ENCODE peak calls at places on chromosomes 5 and 9, in four cellular contexts. I is effector memory CD8-positive, alpha-beta T cell; X is Caco-2; O is activated effector memory CD4-positive, alpha-beta T cell treated with anti-CD3 and anti-CD28 coated beads, Interleukin-2, amount 50 U/mL, for 16 hours. S is an unnamed sample.

GRCh38 chr5:158384535-158385421 is 525.8 kb upstream of the CLINT1 start:
- DNase-seq in I (no peak), X (no peak), O (no peak), S (no peak)

GRCh38 chr5:179186801-179187200 is 126.6 kb downstream of the ZNF354C start:
- DNase-seq in I (no peak), X (no peak), O (no peak), S (no peak)

GRCh38 chr9:130189840-130190239 is 17.6 kb downstream of the NCS1 start:
- DNase-seq in I (no peak), X (no peak), O (no peak), S (no peak)

GRCh38 chr9:88310310-88310980 is 77.8 kb upstream of the SPIN1 start:
- DNase-seq in I (no peak), X (no peak), O (no peak), S (peak)

GRCh38 chr9:126428524-126429175 is 102.0 kb downstream of the MVB12B start:
- DNase-seq in I (no peak), X (no peak), O (no peak), S (no peak)

GRCh38 chr5:52864884-52865283 is 77.2 kb downstream of the ITGA1 start:
- DNase-seq in I (no peak), X (peak), O (no peak), S (no peak)

GRCh38 chr9:126230692-126231091 is 95.9 kb upstream of the MVB12B start:
- DNase-seq in I (no peak), X (no peak), O (no peak), S (no peak)

GRCh38 chr9:22117511-22118388 is 108.6 kb upstream of the CDKN2B start:
- DNase-seq in I (no peak), X (no peak), O (no peak), S (no peak)

GRCh38 chr5:58294598-58295298 is 165.1 kb downstream of the PLK2 start:
- DNase-seq in I (no peak), X (no peak), O (no peak), S (no peak)

GRCh38 chr9:129176786-129177442 is 1.1 kb downstream of the IER5L start:
- DNase-seq in I (peak), X (peak), O (no peak), S (no peak)

GRCh38 chr9:115164511-115164974 is 46.6 kb upstream of the TNC start:
- DNase-seq in I (no peak), X (no peak), O (no peak), S (no peak)

GRCh38 chr5:6322163-6322713 is 56.1 kb downstream of the MED10 start:
- DNase-seq in I (no peak), X (no peak), O (no peak), S (no peak)

GRCh38 chr5:81783401-81783800 is 32.5 kb upstream of the SSBP2 start:
- DNase-seq in I (no peak), X (no peak), O (no peak), S (no peak)

GRCh38 chr9:34252670-34253459 is 74.0 kb downstream of the UBAP1 start:
- DNase-seq in I (peak), X (peak), O (peak), S (peak)

GRCh38 chr5:125612356-125613149 is 810.7 kb upstream of the GRAMD2B start:
- DNase-seq in I (no peak), X (no peak), O (no peak), S (no peak)

GRCh38 chr9:33813712-33814641 is 3.0 kb upstream of the UBE2R2 start:
- DNase-seq in I (no peak), X (peak), O (no peak), S (no peak)

GRCh38 chr9:116157436-116158138 is 4.0 kb downstream of the PAPPA start:
- DNase-seq in I (no peak), X (no peak), O (no peak), S (no peak)

GRCh38 chr5:179120421-179120861 is 60.3 kb downstream of the ZNF354C start:
- DNase-seq in I (no peak), X (no peak), O (peak), S (peak)

GRCh38 chr9:131728961-131729360 is 10.9 kb downstream of the RAPGEF1 start:
- DNase-seq in I (peak), X (no peak), O (peak), S (no peak)

GRCh38 chr9:89427621-89428221 is 70.2 kb downstream of the SEMA4D start:
- DNase-seq in I (peak), X (no peak), O (peak), S (no peak)

GRCh38 chr9:99140685-99141314 is 35.9 kb downstream of the TGFBR1 start:
- DNase-seq in I (peak), X (peak), O (peak), S (no peak)

S was measured in posterior vena cava.